ENCODE peak calls at places on chromosomes 16 and 17, in eight cellular contexts. One of them, this sample, is unnamed.

GRCh38 chr16:2529961-2530628 is 1.1 kb downstream of the CEMP1 start:
- DNase-seq in nephron progenitor cell: no peak
- DNase-seq in PC-3: no peak
- DNase-seq in WTC11: no peak
- DNase-seq in MCF 10A: no peak
- DNase-seq in fibroblast of villous mesenchyme: no peak
- DNase-seq in mucosa of descending colon: peak; percentile 37
- DNase-seq in heart right ventricle: no peak
- DNase-seq in this sample: peak; percentile 29

GRCh38 chr16:81610144-81610842 is 165.7 kb downstream of the CMIP start:
- DNase-seq in nephron progenitor cell: no peak
- DNase-seq in WTC11: no peak
- DNase-seq in mucosa of descending colon: peak; percentile 74
- DNase-seq in MCF 10A: peak; percentile 46
- DNase-seq in fibroblast of villous mesenchyme: peak; percentile 54
- DNase-seq in heart right ventricle: peak; percentile 84
- DNase-seq in PC-3: peak; percentile 42
- DNase-seq in this sample: peak; percentile 45

GRCh38 chr17:82277851-82278250 is 4.4 kb upstream of the CSNK1D start:
- DNase-seq in heart right ventricle: no peak
- DNase-seq in nephron progenitor cell: no peak
- DNase-seq in MCF 10A: no peak
- DNase-seq in mucosa of descending colon: no peak
- DNase-seq in PC-3: no peak
- DNase-seq in fibroblast of villous mesenchyme: no peak
- DNase-seq in WTC11: no peak
- DNase-seq in this sample: no peak

GRCh38 chr17:32757963-32758362 is 119.0 kb downstream of the MYO1D start:
- DNase-seq in heart right ventricle: no peak
- DNase-seq in MCF 10A: no peak
- DNase-seq in PC-3: no peak
- DNase-seq in mucosa of descending colon: no peak
- DNase-seq in WTC11: no peak
- DNase-seq in fibroblast of villous mesenchyme: peak; percentile 58
- DNase-seq in nephron progenitor cell: no peak
- DNase-seq in this sample: no peak

GRCh38 chr17:10429416-10430045 is 7.8 kb upstream of the MYH8 start:
- DNase-seq in nephron progenitor cell: no peak
- DNase-seq in heart right ventricle: no peak
- DNase-seq in WTC11: no peak
- DNase-seq in fibroblast of villous mesenchyme: peak; percentile 54
- DNase-seq in PC-3: no peak
- DNase-seq in MCF 10A: no peak
- DNase-seq in mucosa of descending colon: no peak
- DNase-seq in this sample: no peak

GRCh38 chr16:27234603-27235002 is 31.3 kb downstream of the KDM8 start:
- DNase-seq in nephron progenitor cell: no peak
- DNase-seq in WTC11: no peak
- DNase-seq in fibroblast of villous mesenchyme: no peak
- DNase-seq in MCF 10A: no peak
- DNase-seq in mucosa of descending colon: peak; percentile 35
- DNase-seq in heart right ventricle: no peak
- DNase-seq in PC-3: no peak
- DNase-seq in this sample: no peak

GRCh38 chr17:29133146-29133713 is 47.0 kb downstream of the MYO18A start:
- DNase-seq in WTC11: no peak
- DNase-seq in PC-3: peak; percentile 39
- DNase-seq in heart right ventricle: no peak
- DNase-seq in mucosa of descending colon: no peak
- DNase-seq in fibroblast of villous mesenchyme: peak; percentile 86
- DNase-seq in nephron progenitor cell: no peak
- DNase-seq in MCF 10A: peak; percentile 47
- DNase-seq in this sample: no peak

GRCh38 chr17:76755285-76755684 is 17.4 kb downstream of the MFSD11 start:
- DNase-seq in heart right ventricle: no peak
- DNase-seq in mucosa of descending colon: no peak
- DNase-seq in MCF 10A: no peak
- DNase-seq in PC-3: no peak
- DNase-seq in WTC11: no peak
- DNase-seq in fibroblast of villous mesenchyme: no peak
- DNase-seq in nephron progenitor cell: no peak
- DNase-seq in this sample: no peak

GRCh38 chr17:10807704-10808128 is 3.8 kb upstream of the TMEM238L start:
- DNase-seq in MCF 10A: no peak
- DNase-seq in mucosa of descending colon: no peak
- DNase-seq in WTC11: no peak
- DNase-seq in fibroblast of villous mesenchyme: no peak
- DNase-seq in heart right ventricle: no peak
- DNase-seq in nephron progenitor cell: no peak
- DNase-seq in PC-3: no peak
- DNase-seq in this sample: no peak

GRCh38 chr16:66486773-66487579 is 59.9 kb downstream of the BEAN1 start:
- DNase-seq in MCF 10A: peak; percentile 69
- DNase-seq in PC-3: peak; percentile 44
- DNase-seq in mucosa of descending colon: peak; percentile 24
- DNase-seq in nephron progenitor cell: no peak
- DNase-seq in heart right ventricle: no peak
- DNase-seq in fibroblast of villous mesenchyme: peak; percentile 66
- DNase-seq in WTC11: no peak
- DNase-seq in this sample: no peak

GRCh38 chr16:50023626-50024025 is 1.4 kb upstream of the CNEP1R1 start:
- DNase-seq in mucosa of descending colon: no peak
- DNase-seq in PC-3: no peak
- DNase-seq in fibroblast of villous mesenchyme: no peak
- DNase-seq in MCF 10A: no peak
- DNase-seq in heart right ventricle: no peak
- DNase-seq in nephron progenitor cell: no peak
- DNase-seq in WTC11: no peak
- DNase-seq in this sample: no peak

GRCh38 chr17:34769899-34770298 is 190.5 kb downstream of the TMEM132E start:
- DNase-seq in fibroblast of villous mesenchyme: no peak
- DNase-seq in heart right ventricle: no peak
- DNase-seq in PC-3: no peak
- DNase-seq in MCF 10A: no peak
- DNase-seq in nephron progenitor cell: no peak
- DNase-seq in WTC11: no peak
- DNase-seq in mucosa of descending colon: no peak
- DNase-seq in this sample: no peak

GRCh38 chr16:1825864-1826690 is 548 bp downstream of the HAGH start:
- DNase-seq in heart right ventricle: no peak
- DNase-seq in mucosa of descending colon: peak; percentile 80
- DNase-seq in fibroblast of villous mesenchyme: peak; percentile 64
- DNase-seq in PC-3: peak; percentile 49
- DNase-seq in nephron progenitor cell: peak; percentile 46
- DNase-seq in WTC11: peak; percentile 60
- DNase-seq in MCF 10A: peak; percentile 40
- DNase-seq in this sample: no peak

DNA sequence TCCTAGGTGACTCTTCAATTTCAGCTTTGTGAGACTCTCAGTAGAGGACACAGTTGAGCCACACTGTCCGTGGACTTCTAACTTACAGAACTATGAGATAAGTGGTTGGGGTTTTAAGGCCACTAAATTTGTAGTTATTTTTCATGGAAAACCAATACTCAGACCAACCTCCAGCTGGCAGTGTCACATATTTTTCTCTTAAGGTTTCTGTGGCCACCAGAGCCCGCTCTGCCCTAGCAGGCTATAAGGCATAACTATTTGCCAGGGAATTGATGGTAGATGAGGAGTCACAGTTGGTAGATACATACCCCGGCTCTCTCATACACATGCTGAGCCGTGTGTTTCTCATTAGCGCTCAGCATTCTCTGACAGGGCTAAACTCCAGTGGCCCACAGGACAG is 336.8 kb upstream of the MON1B start:
- DNase-seq in WTC11: no peak
- DNase-seq in heart right ventricle: no peak
- DNase-seq in mucosa of descending colon: no peak
- DNase-seq in PC-3: peak; percentile 29
- DNase-seq in fibroblast of villous mesenchyme: peak; percentile 0
- DNase-seq in MCF 10A: no peak
- DNase-seq in nephron progenitor cell: no peak
- DNase-seq in this sample: no peak
- TF ChIP-seq CTCF in WTC11: no peak
- TF ChIP-seq CTCF in heart right ventricle: no peak
- TF ChIP-seq CTCF in mucosa of descending colon: no peak
- TF ChIP-seq CTCF in PC-3: peak; percentile 52
- TF ChIP-seq CTCF in fibroblast of villous mesenchyme: peak; percentile 30
- TF ChIP-seq CTCF in MCF 10A: no peak
- TF ChIP-seq CTCF in nephron progenitor cell: no peak
- TF ChIP-seq CTCF in this sample: no peak

DNA sequence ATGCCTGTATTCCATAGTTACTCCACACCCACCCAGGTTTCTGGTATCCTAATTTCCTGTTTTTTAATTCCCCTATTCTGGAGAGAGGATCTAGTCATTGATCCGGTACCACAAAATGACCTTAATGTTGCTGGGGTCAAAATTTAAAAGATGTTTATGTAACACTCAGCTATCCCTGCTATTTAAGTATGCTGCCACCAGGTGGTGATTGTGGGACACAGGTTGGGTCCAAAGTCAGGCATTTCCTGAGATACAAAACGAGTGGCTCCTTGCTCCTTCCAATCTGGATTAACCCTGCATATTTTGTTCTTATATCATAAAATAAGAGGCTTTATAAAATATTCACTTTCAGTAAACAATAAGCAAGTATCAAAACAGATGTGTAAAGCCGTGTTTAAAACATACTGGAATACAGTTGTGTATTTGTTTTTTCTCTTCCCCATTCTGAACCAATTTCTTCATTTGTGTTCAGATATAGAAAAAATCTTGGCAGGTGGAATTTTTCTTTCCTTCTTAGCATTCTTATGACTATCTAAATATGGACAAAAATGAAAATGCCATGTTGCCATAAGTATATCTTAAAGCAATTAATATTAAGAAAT is 16.3 kb downstream of the HS3ST4 start:
- DNase-seq in PC-3: peak; percentile 49
- DNase-seq in nephron progenitor cell: peak; percentile 28
- DNase-seq in heart right ventricle: no peak
- DNase-seq in MCF 10A: peak; percentile 8
- DNase-seq in mucosa of descending colon: no peak
- DNase-seq in fibroblast of villous mesenchyme: no peak
- DNase-seq in WTC11: peak; percentile 58
- DNase-seq in this sample: no peak
- TF ChIP-seq CTCF in PC-3: peak; percentile 59
- TF ChIP-seq CTCF in nephron progenitor cell: peak; percentile 60
- TF ChIP-seq CTCF in heart right ventricle: no peak
- TF ChIP-seq CTCF in MCF 10A: peak; percentile 17
- TF ChIP-seq CTCF in mucosa of descending colon: no peak
- TF ChIP-seq CTCF in fibroblast of villous mesenchyme: peak; percentile 21
- TF ChIP-seq CTCF in WTC11: peak; percentile 53
- TF ChIP-seq CTCF in this sample: no peak

DNA sequence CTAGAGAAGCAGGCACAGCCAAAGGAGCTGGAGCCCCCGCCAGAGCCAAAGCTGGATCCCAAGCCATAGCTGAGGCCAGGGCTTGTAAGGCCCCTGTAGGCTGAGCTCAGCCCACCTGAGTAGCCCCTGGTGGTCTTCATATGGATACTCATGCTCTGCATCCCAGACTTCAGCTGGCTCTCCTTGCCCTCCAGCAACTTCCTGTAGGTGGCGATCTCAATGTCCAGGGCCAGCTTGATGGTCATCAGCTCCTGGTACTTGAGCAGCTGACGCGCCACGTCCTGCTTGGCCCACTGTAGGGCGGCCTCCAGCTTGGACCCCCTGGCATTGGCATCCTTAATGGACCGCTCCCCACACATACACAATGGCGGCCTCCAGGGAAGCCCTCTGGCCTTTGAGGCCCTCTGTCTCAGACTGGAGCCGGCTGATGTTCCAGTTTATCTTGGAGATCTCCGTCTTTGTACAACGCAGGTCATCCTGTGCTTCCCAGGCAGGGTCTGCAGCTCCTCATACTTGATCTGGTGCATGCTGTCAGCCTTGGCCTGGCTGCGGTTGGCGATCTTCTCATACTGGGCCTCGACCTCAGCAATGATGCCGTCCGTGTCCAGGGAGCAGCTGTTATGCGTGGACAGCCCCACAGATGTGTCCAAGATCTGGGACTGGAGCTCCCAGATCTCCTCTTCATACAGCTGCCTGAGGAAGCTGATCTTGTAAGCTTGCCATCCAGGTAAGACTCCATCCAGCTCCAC is 28.9 kb downstream of the IKZF3 start:
- DNase-seq in nephron progenitor cell: no peak
- DNase-seq in mucosa of descending colon: no peak
- DNase-seq in MCF 10A: no peak
- DNase-seq in fibroblast of villous mesenchyme: no peak
- DNase-seq in WTC11: peak; percentile 38
- DNase-seq in PC-3: no peak
- DNase-seq in heart right ventricle: no peak
- DNase-seq in this sample: no peak
- TF ChIP-seq CTCF in nephron progenitor cell: no peak
- TF ChIP-seq CTCF in mucosa of descending colon: no peak
- TF ChIP-seq CTCF in MCF 10A: no peak
- TF ChIP-seq CTCF in fibroblast of villous mesenchyme: no peak
- TF ChIP-seq CTCF in WTC11: no peak
- TF ChIP-seq CTCF in PC-3: no peak
- TF ChIP-seq CTCF in heart right ventricle: no peak
- TF ChIP-seq CTCF in this sample: no peak

GRCh38 chr16:68385371-68385770 is 62.9 kb downstream of the SMPD3 start:
- DNase-seq in mucosa of descending colon: peak; percentile 23
- DNase-seq in nephron progenitor cell: no peak
- DNase-seq in heart right ventricle: no peak
- DNase-seq in WTC11: no peak
- DNase-seq in PC-3: no peak
- DNase-seq in fibroblast of villous mesenchyme: no peak
- DNase-seq in MCF 10A: no peak
- DNase-seq in this sample: no peak

GRCh38 chr16:68382296-68382718 is 66.0 kb downstream of the SMPD3 start:
- DNase-seq in heart right ventricle: no peak
- DNase-seq in WTC11: peak; percentile 59
- DNase-seq in MCF 10A: no peak
- DNase-seq in mucosa of descending colon: peak; percentile 88
- DNase-seq in PC-3: no peak
- DNase-seq in nephron progenitor cell: no peak
- DNase-seq in fibroblast of villous mesenchyme: no peak
- DNase-seq in this sample: no peak

GRCh38 chr16:68386628-68387027 is 61.7 kb downstream of the SMPD3 start:
- DNase-seq in MCF 10A: no peak
- DNase-seq in PC-3: no peak
- DNase-seq in nephron progenitor cell: no peak
- DNase-seq in WTC11: no peak
- DNase-seq in heart right ventricle: no peak
- DNase-seq in mucosa of descending colon: peak; percentile 95
- DNase-seq in fibroblast of villous mesenchyme: no peak
- DNase-seq in this sample: no peak

GRCh38 chr16:68383858-68384257 is 64.5 kb downstream of the SMPD3 start:
- DNase-seq in heart right ventricle: no peak
- DNase-seq in MCF 10A: no peak
- DNase-seq in mucosa of descending colon: peak; percentile 28
- DNase-seq in fibroblast of villous mesenchyme: no peak
- DNase-seq in nephron progenitor cell: no peak
- DNase-seq in PC-3: no peak
- DNase-seq in WTC11: no peak
- DNase-seq in this sample: no peak

GRCh38 chr16:68384293-68385255 is 63.7 kb downstream of the SMPD3 start:
- DNase-seq in heart right ventricle: no peak
- DNase-seq in fibroblast of villous mesenchyme: no peak
- DNase-seq in PC-3: no peak
- DNase-seq in nephron progenitor cell: no peak
- DNase-seq in MCF 10A: no peak
- DNase-seq in WTC11: no peak
- DNase-seq in mucosa of descending colon: peak; percentile 44
- DNase-seq in this sample: no peak
- TF ChIP-seq CTCF in heart right ventricle: no peak
- TF ChIP-seq CTCF in fibroblast of villous mesenchyme: no peak
- TF ChIP-seq CTCF in PC-3: no peak
- TF ChIP-seq CTCF in nephron progenitor cell: no peak
- TF ChIP-seq CTCF in MCF 10A: no peak
- TF ChIP-seq CTCF in WTC11: no peak
- TF ChIP-seq CTCF in mucosa of descending colon: no peak
- TF ChIP-seq CTCF in this sample: no peak

This sample was measured in lung.